ENCODE peak calls at places on chromosomes 16 and 17, in nine cellular contexts. D is AG04450; P is MM.1S; C is vagina; H is iris pigment epithelial cell; J is hippocampal formation; M is HT1080; S is stimulated activated CD4-positive, alpha-beta T cell treated with anti-CD3 and anti-CD28 coated beads, Interleukin-4, amount 100 ng/mL, for 4 hours; L is fibroblast of lung. A is an unnamed sample.

GRCh38 chr17:17748604-17749003 is 67.3 kb downstream of the RAI1 start:
- DNase-seq in C (no peak), P (no peak), J (no peak), H (no peak), M (no peak), L (no peak), S (no peak), D (no peak), A (no peak)

GRCh38 chr17:72853438-72854415 is 238.8 kb downstream of the SLC39A11 start:
- DNase-seq in H (no peak), L (no peak), S (no peak), D (no peak), C (no peak), J (no peak), M (no peak), P (no peak), A (no peak)

GRCh38 chr17:77330602-77331081 is 189.9 kb downstream of the SEC14L1 start:
- DNase-seq in L (no peak), P (no peak), C (peak; percentile 85), H (no peak), D (no peak), S (no peak), M (no peak), J (no peak), A (no peak)

GRCh38 chr16:11836653-11837244 is 14.6 kb downstream of the RSL1D1 start:
- DNase-seq in H (peak; percentile 82), P (no peak), C (no peak), S (no peak), D (no peak), J (no peak), M (peak; percentile 53), L (peak; percentile 94), A (peak; percentile 93)

GRCh38 chr16:86997058-86997457 is 320.1 kb downstream of the C16orf95 start:
- DNase-seq in D (no peak), P (no peak), M (no peak), C (no peak), S (no peak), L (no peak), H (no peak), J (no peak), A (no peak)

GRCh38 chr17:9334536-9335446 is 240.8 kb downstream of the STX8 start:
- DNase-seq in P (no peak), H (no peak), L (no peak), M (peak; percentile 70), J (no peak), C (no peak), S (no peak), D (no peak), A (peak; percentile 7)

GRCh38 chr16:70490261-70490660 is 33.1 kb downstream of the COG4 start:
- DNase-seq in P (no peak), D (no peak), L (peak; percentile 9), H (no peak), S (no peak), J (no peak), M (no peak), C (no peak), A (no peak)

GRCh38 chr17:54891176-54891821 is 9.4 kb upstream of the TOM1L1 start:
- DNase-seq in C (no peak), D (peak; percentile 57), J (peak; percentile 36), H (peak; percentile 73), S (no peak), L (peak; percentile 63), P (peak; percentile 59), M (peak; percentile 63), A (peak; percentile 67)

GRCh38 chr17:49707246-49707607 is 537 bp downstream of the SLC35B1 start:
- DNase-seq in H (peak; percentile 31), D (no peak), L (no peak), P (peak; percentile 27), C (no peak), J (no peak), S (no peak), M (no peak), A (peak; percentile 34)